ENCODE peak calls at places on chromosomes 7 and 10, in six cellular contexts. S, U, G, Y, F and M are unnamed samples. For H3K27me3, the result is how much of the 10 kb centered on the place peaks cover.

GRCh38 chr7:100119075-100119700 is at the start of the genes CNPY4 and TAF6:
- DNase-seq in S (peak), U (peak), G (peak), Y (peak), F (peak), M (peak)

GRCh38 chr10:125828311-125828710 is 5.0 kb downstream of the BCCIP start:
- DNase-seq in S (no peak), U (no peak), G (no peak), Y (no peak), F (no peak), M (no peak)

GRCh38 chr10:92239600-92240288 is 51.1 kb downstream of the CPEB3 start:
- DNase-seq in S (peak), U (peak), G (no peak), Y (no peak), F (peak), M (no peak)

GRCh38 chr7:82729172-82730030 is 285.8 kb upstream of the CACNA2D1 start:
- DNase-seq in S (no peak), U (peak), G (no peak), Y (peak), F (no peak), M (no peak)

GRCh38 chr10:5584895-5585516 is 60.2 kb downstream of the CALML3 start:
- DNase-seq in S (peak), U (no peak), G (peak), Y (peak), F (no peak), M (peak)

GRCh38 chr10:75508814-75509306 is 77.4 kb downstream of the LRMDA start:
- DNase-seq in S (no peak), U (no peak), G (no peak), Y (no peak), F (no peak), M (no peak)

GRCh38 chr7:148772297-148773089 is 73.8 kb downstream of the CUL1 start:
- DNase-seq in S (no peak), U (no peak), G (no peak), Y (peak), F (no peak), M (peak)

GRCh38 chr7:100574362-100575205 is 884 bp upstream of the SAP25 start:
- DNase-seq in S (no peak), U (no peak), G (no peak), Y (no peak), F (no peak), M (no peak)

DNA sequence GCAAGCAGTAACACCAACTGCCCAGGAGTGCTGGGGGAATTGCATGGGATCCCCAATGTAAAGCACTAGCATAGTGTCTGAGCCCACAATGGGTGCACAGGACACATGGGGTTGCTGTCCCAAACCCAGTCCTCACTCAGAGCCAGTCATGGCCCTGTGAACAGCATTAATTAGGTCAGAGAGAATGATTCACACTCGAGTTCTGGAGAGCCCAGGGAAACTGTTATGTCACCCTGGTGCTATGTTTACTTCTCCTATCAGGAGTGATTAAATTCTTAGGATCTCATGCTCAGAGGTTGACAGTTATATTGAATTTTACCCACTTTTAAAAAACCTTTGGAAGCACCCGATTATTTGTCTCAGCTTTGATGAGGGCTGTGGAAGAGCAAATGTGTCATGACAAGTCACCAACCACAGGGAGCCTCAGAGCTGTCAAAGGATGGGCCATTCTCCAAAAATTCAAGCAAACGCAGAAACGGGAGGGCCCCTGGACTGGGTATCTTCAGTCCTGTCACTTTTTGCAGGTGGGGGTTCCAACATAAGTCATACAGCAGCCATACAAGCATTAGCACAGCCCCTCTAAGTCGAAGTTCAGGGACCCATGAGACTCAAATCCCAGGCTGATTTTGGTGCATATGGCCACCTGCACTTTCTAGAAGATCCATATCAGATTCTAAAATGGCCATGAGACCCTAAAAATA is 1.3 kb upstream of the RASSF4 start:
- DNase-seq in S (no peak), U (no peak), G (no peak), Y (no peak), F (no peak), M (peak)
- H3K4me3 ChIP-seq in S (peak), U (peak), G (peak), Y (peak), F (peak), M (peak)

GRCh38 chr10:97948822-97949221 is 81.6 kb downstream of the CRTAC1 start:
- DNase-seq in S (no peak), U (no peak), G (no peak), Y (no peak), F (no peak), M (no peak)
- TF ChIP-seq CTCF in S (no peak), U (no peak), G (no peak), Y (no peak), F (no peak), M (no peak)

DNA sequence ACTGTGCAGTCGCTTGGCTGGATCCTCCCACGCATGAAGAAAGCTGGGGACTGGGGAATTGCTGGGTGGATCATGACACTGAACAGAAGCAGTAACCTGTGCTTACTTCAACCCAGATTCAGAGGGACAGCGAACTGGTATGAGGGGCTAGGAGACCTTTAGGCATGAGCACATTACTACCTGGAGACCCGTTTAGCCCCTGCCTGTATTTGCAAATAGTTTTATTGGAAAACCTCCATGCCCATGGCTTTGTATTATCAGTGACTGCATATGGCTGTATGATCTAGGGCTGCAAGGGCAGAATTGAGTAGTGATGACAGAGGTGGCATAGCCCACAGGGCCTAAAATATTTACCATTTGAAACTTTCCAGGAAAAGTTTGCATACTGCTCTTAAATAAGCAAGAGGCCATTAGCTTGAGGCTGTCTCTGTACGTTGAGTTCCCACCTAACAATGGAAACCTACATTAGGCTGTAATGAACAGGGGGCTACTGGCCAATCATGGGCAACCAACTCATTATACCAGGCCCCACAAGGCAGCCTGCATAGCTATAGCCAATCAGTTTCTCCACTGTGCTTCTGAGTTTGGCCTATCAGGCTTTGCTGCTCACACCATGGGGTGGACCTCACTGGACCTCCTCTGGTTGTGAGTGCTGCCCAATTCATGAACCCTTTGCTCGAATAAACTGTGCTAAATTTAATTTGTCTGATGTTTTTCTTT is 566 bp upstream of the ST8SIA6 start:
- DNase-seq in S (no peak), U (no peak), G (no peak), Y (no peak), F (no peak), M (no peak)
- H3K27me3 ChIP-seq in S (under half), U (under half), G (under half), Y (under half), F (half or more), M (under half)

GRCh38 chr10:30770229-30770628 is 140.7 kb upstream of the LYZL2 start:
- DNase-seq in S (no peak), U (no peak), G (no peak), Y (no peak), F (no peak), M (no peak)
- H3K4me3 ChIP-seq in S (no peak), U (no peak), G (no peak), Y (no peak), F (no peak), M (no peak)

GRCh38 chr10:79100761-79101160 is 32.0 kb downstream of the ZMIZ1 start:
- DNase-seq in S (no peak), U (no peak), G (no peak), Y (no peak), F (no peak), M (no peak)
- TF ChIP-seq CTCF in S (no peak), U (no peak), G (no peak), Y (no peak), F (no peak), M (no peak)

DNA sequence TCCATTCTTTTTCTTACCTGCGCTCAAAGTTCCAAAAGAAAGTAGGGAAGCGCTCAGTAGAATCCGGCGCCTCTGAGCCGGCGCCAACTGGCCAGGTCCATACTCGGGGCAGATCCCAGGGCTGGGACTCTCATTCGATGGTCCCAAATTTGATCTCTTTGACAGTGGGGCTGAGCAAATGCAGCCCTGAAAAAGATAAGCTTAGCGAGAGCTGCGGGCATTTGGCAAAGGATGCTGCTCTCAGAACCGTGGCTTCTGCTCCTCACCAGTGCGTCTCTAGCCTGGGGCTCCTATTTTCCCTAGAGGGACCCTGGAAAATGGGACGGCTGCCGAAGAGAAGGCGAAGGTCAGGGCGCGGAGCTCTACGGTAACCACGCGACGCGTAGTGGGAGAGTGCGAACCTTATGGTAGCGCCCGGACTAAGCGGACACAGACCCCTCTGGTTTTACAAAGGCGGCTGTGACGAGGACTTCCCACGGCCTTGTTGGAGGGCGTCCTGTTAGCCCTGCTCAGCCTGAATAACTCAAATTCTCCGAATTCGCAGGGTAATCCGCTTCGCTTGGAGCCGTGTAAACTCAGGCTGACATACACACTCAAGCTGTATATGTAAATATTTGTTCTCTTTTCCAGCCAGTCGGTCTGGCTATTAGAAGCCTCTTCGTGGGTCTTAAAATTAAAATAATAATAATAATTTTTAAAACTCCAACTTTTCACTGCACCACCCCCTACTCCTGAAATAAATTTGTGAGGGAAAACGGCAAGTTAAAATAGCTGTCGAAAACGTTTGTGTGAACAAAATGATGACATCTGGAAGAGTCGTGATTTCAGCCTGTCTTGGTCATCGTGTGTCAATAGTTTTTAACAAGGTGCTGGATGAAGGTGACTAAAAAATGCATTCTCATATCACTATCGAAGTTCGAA is 856 bp upstream of the TBX20 start:
- DNase-seq in S (no peak), U (peak), G (no peak), Y (no peak), F (no peak), M (no peak)
- H3K27me3 ChIP-seq in S (under half), U (half or more), G (under half), Y (under half), F (half or more), M (half or more)

GRCh38 chr7:44043902-44044301 is 600 bp upstream of the DBNL start:
- DNase-seq in S (no peak), U (no peak), G (no peak), Y (no peak), F (no peak), M (no peak)

GRCh38 chr7:44048031-44048795 is 3.7 kb downstream of the DBNL start:
- DNase-seq in S (no peak), U (no peak), G (no peak), Y (no peak), F (no peak), M (no peak)

GRCh38 chr7:44044315-44045225 is at the start of gene DBNL:
- DNase-seq in S (peak), U (peak), G (peak), Y (peak), F (peak), M (peak)

GRCh38 chr7:44045226-44046014 is 918 bp downstream of the DBNL start:
- DNase-seq in S (no peak), U (no peak), G (no peak), Y (no peak), F (no peak), M (no peak)

GRCh38 chr7:44046321-44047061 is 2.0 kb downstream of the DBNL start:
- DNase-seq in S (peak), U (no peak), G (peak), Y (no peak), F (no peak), M (no peak)
- H3K4me3 ChIP-seq in S (peak), U (no peak), G (peak), Y (peak), F (no peak), M (no peak)